ENCODE peak calls at places on chromosomes 6 and 20, in nine cellular contexts. N is nephron progenitor cell; K is CD4-positive, alpha-beta T cell; O is HFF-Myc; F is HL-60; G is AG04450; J is dorsolateral prefrontal cortex; S is choroid plexus epithelial cell; P is left lung. V is an unnamed sample.

GRCh38 chr6:113082691-113083090 is 735.6 kb downstream of the RFPL4B start:
- DNase-seq in K (no peak), O (peak; percentile 37), F (no peak), P (no peak), S (peak; percentile 95), G (no peak), J (no peak), N (no peak), V (peak; percentile 20)

GRCh38 chr20:18304618-18305017 is 16.3 kb downstream of the ZNF133 start:
- DNase-seq in F (no peak), P (no peak), J (no peak), G (no peak), S (peak; percentile 5), N (no peak), O (no peak), K (no peak), V (no peak)

GRCh38 chr20:14963262-14963663 is 625.9 kb upstream of the FLRT3 start:
- DNase-seq in K (no peak), F (no peak), N (no peak), S (no peak), P (no peak), J (no peak), G (no peak), O (peak; percentile 11), V (no peak)

GRCh38 chr6:37456126-37456525 is 23.1 kb downstream of the CMTR1 start:
- DNase-seq in P (no peak), G (peak; percentile 29), J (no peak), S (peak; percentile 36), O (no peak), K (no peak), F (no peak), N (no peak), V (peak; percentile 86)

GRCh38 chr6:26457407-26457795 is 354 bp upstream of the BTN2A1 start:
- DNase-seq in K (no peak), N (peak; percentile 16), O (no peak), F (no peak), G (no peak), P (no peak), J (peak; percentile 28), S (no peak), V (no peak)

GRCh38 chr6:127637830-127638229 is 60.9 kb downstream of the C6orf58 start:
- DNase-seq in S (peak; percentile 34), G (no peak), J (no peak), F (peak; percentile 49), N (no peak), P (no peak), O (no peak), K (no peak), V (no peak)

GRCh38 chr20:39885975-39886649 is 802.9 kb downstream of the MAFB start:
- DNase-seq in P (no peak), S (peak; percentile 95), O (peak; percentile 64), K (no peak), F (peak; percentile 33), J (peak; percentile 9), G (peak; percentile 63), N (peak; percentile 47), V (peak; percentile 69)

GRCh38 chr6:27127874-27128795 is 119.4 kb upstream of the PRSS16 start:
- DNase-seq in K (no peak), S (no peak), G (no peak), P (no peak), J (no peak), O (no peak), F (no peak), N (no peak), V (no peak)

GRCh38 chr6:142413111-142413510 is 111.3 kb downstream of the ADGRG6 start:
- DNase-seq in G (no peak), J (no peak), P (no peak), F (no peak), N (no peak), S (peak; percentile 71), O (peak; percentile 12), K (no peak), V (peak; percentile 37)

GRCh38 chr20:57061058-57061900 is 205.2 kb downstream of the BMP7 start:
- DNase-seq in K (no peak), G (no peak), J (no peak), P (no peak), O (no peak), F (no peak), N (peak; percentile 76), S (peak; percentile 67), V (no peak)

GRCh38 chr20:62302341-62303048 is at the start of gene ADRM1:
- DNase-seq in P (peak; percentile 97), G (peak; percentile 91), K (peak; percentile 95), J (peak; percentile 96), S (peak; percentile 98), O (peak; percentile 71), F (peak; percentile 94), N (peak; percentile 97), V (peak; percentile 93)

GRCh38 chr6:53796451-53796780 is 1.6 kb downstream of the LRRC1 start:
- DNase-seq in J (no peak), G (no peak), S (no peak), N (no peak), K (no peak), P (no peak), O (no peak), F (no peak), V (no peak)

GRCh38 chr6:21679761-21680265 is 86.3 kb downstream of the SOX4 start:
- DNase-seq in P (no peak), K (no peak), F (no peak), O (no peak), G (peak; percentile 51), J (no peak), S (peak; percentile 83), N (no peak), V (peak; percentile 72)

GRCh38 chr6:166278579-166279392 is 29.4 kb downstream of the PRR18 start:
- DNase-seq in G (no peak), P (no peak), F (no peak), N (no peak), K (no peak), S (no peak), J (no peak), O (no peak), V (no peak)

DNA sequence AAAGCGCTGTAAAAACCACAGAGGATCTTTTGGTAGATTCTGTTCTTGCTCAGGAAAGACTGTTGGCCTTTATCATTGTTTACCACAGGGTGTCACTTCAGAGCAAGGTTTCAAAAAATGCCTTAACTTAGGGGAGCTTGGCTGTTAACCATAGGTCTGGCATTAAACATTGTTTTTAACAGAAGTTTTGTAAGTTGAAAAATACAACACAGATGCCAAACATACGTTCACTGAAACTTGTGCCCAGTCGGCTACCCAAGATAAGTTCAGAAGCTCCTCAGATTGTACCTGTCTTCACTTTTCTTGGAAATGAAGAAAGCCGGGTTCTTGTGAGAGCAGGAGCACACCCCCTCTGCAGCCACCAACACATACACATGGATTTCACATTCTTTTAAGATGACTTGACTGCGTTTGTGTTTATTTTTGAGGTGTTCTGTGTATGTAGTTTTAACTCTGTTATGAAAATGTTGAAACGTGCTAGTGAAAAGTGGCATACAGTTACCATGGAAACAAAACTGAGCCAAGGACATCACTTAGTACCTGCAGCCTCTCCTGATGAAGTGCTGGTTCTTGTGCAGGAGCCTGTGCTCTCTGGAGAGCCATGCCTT is 64.9 kb downstream of the SYCP2L start:
- DNase-seq in P (no peak), F (peak; percentile 7), K (no peak), G (peak; percentile 77), N (no peak), O (peak; percentile 58), S (peak; percentile 86), J (no peak), V (peak; percentile 53)
- TF ChIP-seq CTCF in P (peak; percentile 24), F (no peak), K (no peak), G (peak; percentile 71), N (peak; percentile 47), O (peak; percentile 58), S (peak; percentile 78), J (peak; percentile 69), V (peak; percentile 81)

GRCh38 chr6:10949579-10950490 is 63.0 kb downstream of the SYCP2L start:
- DNase-seq in F (no peak), N (no peak), P (no peak), O (no peak), G (no peak), J (no peak), K (no peak), S (no peak), V (no peak)

GRCh38 chr6:10960171-10960570 is 73.3 kb downstream of the SYCP2L start:
- DNase-seq in O (no peak), P (no peak), J (no peak), S (no peak), G (no peak), N (no peak), F (no peak), K (no peak), V (no peak)

GRCh38 chr6:10957414-10957886 is 70.6 kb downstream of the SYCP2L start:
- DNase-seq in F (no peak), K (no peak), O (no peak), G (no peak), P (no peak), J (no peak), N (no peak), S (no peak), V (no peak)

GRCh38 chr6:10956776-10957175 is 69.9 kb downstream of the SYCP2L start:
- DNase-seq in P (no peak), S (no peak), K (no peak), O (no peak), J (no peak), N (no peak), G (no peak), F (no peak), V (no peak)

GRCh38 chr6:10954590-10955010 is 67.7 kb downstream of the SYCP2L start:
- DNase-seq in S (peak; percentile 92), K (peak; percentile 46), F (peak; percentile 66), J (peak; percentile 38), N (peak; percentile 93), G (peak; percentile 58), P (peak; percentile 89), O (peak; percentile 52), V (peak; percentile 72)
- TF ChIP-seq CTCF in S (peak; percentile 96), K (peak; percentile 47), F (peak; percentile 47), J (peak; percentile 68), N (peak; percentile 93), G (peak; percentile 86), P (peak; percentile 78), O (peak; percentile 90), V (peak; percentile 97)

DNA sequence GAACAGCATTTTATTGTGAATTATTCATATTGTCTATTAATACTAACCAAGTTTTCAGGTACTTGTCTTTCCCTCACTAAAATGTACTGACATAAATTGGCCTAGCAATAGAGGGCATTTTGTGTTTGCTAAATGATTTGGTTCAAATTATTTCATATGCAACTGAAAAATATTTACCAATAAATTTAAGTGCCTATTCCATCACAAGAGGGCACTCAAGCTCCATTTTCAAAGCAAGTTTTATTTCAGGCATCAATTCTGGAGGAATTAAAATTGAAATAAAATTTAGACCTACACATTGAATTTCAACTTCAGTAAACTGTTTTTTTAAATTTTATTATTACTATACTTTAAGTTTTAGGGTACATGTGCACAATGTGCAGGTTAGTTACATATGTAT is 114.3 kb upstream of the SYNCRIP start:
- DNase-seq in P (no peak), K (no peak), S (peak; percentile 63), N (no peak), O (peak; percentile 2), G (no peak), J (no peak), F (no peak), V (peak; percentile 12)
- TF ChIP-seq CTCF in P (no peak), K (no peak), S (peak; percentile 56), N (peak; percentile 14), O (peak; percentile 23), G (peak; percentile 57), J (peak; percentile 64), F (no peak), V (peak; percentile 75)

DNA sequence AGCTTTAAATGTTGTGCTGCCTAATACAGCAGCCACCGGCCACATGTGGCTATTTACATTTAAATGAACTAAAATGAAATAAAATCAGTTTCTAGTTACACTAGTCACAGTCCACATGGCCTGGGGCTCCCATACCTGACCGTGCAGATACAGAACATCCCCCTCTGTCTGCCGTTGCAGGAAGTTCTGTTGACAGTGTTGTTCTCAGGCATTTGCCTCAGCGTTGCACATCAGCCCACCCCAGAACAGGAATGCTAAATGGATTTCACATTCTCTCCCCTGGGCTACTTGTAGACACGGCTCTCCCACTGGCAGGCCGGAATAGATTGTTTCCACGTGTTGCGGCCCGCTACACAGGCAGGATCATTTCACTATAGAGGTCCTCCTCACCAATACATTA is 26.3 kb downstream of the JAG1 start:
- DNase-seq in P (no peak), F (peak; percentile 9), K (no peak), N (no peak), J (no peak), O (no peak), G (no peak), S (peak; percentile 72), V (no peak)
- TF ChIP-seq CTCF in P (no peak), F (no peak), K (no peak), N (peak; percentile 17), J (peak; percentile 12), O (peak; percentile 59), G (peak; percentile 30), S (peak; percentile 75), V (peak; percentile 73)

V was measured in HFFc6.